ENCODE peak calls at places on chromosomes 11 and 22, in seven cellular contexts. D, Q, P, M, L, X and W are unnamed samples.

GRCh38 chr11:6925636-6926207 is 504 bp upstream of the ZNF215 start:
- DNase-seq in D (no peak), Q (no peak), P (peak), M (no peak), L (no peak), X (no peak), W (peak)

GRCh38 chr11:116173946-116174911 is 598.6 kb downstream of the BUD13 start:
- DNase-seq in D (no peak), Q (no peak), P (peak), M (no peak), L (no peak), X (no peak), W (peak)

GRCh38 chr11:14971865-14972580 is at the start of gene CALCA:
- DNase-seq in D (no peak), Q (no peak), P (peak), M (no peak), L (no peak), X (no peak), W (peak)

GRCh38 chr11:11827272-11827671 is 14.5 kb upstream of the USP47 start:
- DNase-seq in D (no peak), Q (no peak), P (no peak), M (no peak), L (no peak), X (no peak), W (no peak)

GRCh38 chr22:25126510-25126909 is 73.1 kb upstream of the CRYBB3 start:
- DNase-seq in D (no peak), Q (no peak), P (no peak), M (no peak), L (no peak), X (no peak), W (no peak)

GRCh38 chr11:43957571-43957970 is 15.1 kb downstream of the C11orf96 start:
- DNase-seq in D (no peak), Q (no peak), P (no peak), M (no peak), L (no peak), X (no peak), W (no peak)

GRCh38 chr22:23072035-23072910 is 2.0 kb downstream of the GNAZ start:
- DNase-seq in D (no peak), Q (no peak), P (no peak), M (peak), L (no peak), X (no peak), W (no peak)

GRCh38 chr11:26537341-26537740 is 34.7 kb downstream of the MUC15 start:
- DNase-seq in D (no peak), Q (no peak), P (no peak), M (no peak), L (no peak), X (no peak), W (no peak)

GRCh38 chr22:44133161-44133560 is 47.6 kb upstream of the PARVG start:
- DNase-seq in D (no peak), Q (no peak), P (no peak), M (no peak), L (no peak), X (no peak), W (no peak)

GRCh38 chr11:68524213-68524612 is 63.7 kb downstream of the PPP6R3 start:
- DNase-seq in D (no peak), Q (no peak), P (no peak), M (no peak), L (no peak), X (no peak), W (no peak)

GRCh38 chr11:27081056-27081455 is 40.4 kb downstream of the BBOX1 start:
- DNase-seq in D (no peak), Q (no peak), P (no peak), M (no peak), L (no peak), X (no peak), W (no peak)

GRCh38 chr11:87466228-87466627 is 428.5 kb downstream of the TMEM135 start:
- DNase-seq in D (no peak), Q (no peak), P (no peak), M (no peak), L (no peak), X (no peak), W (no peak)

GRCh38 chr22:47966316-47966715 is 1203.9 kb downstream of the TBC1D22A start:
- DNase-seq in D (no peak), Q (no peak), P (no peak), M (no peak), L (no peak), X (no peak), W (no peak)

GRCh38 chr11:293293-293851 is 4.4 kb downstream of the PGGHG start:
- DNase-seq in D (no peak), Q (no peak), P (peak), M (no peak), L (no peak), X (no peak), W (no peak)

GRCh38 chr11:68146010-68146540 is 24.9 kb upstream of the CHKA start:
- DNase-seq in D (no peak), Q (no peak), P (no peak), M (no peak), L (peak), X (no peak), W (no peak)

GRCh38 chr11:61332266-61332822 is 561 bp downstream of the DDB1 start:
- DNase-seq in D (no peak), Q (no peak), P (no peak), M (no peak), L (no peak), X (no peak), W (no peak)